ENCODE peak calls at places on chromosomes 16 and 17, in seven cellular contexts. G is fibroblast of lung, H is GM23248, O is neural progenitor cell, Q is K562, A is HCT116, B is GM12878. M is an unnamed sample.

GRCh38 chr16:76157629-76158028 is 119.6 kb upstream of the CNTNAP4 start:
- DNase-seq in H (no peak), O (peak), B (no peak), A (no peak), Q (no peak), G (no peak), M (no peak)

GRCh38 chr17:49022391-49022941 is 25.3 kb downstream of the IGF2BP1 start:
- DNase-seq in H (no peak), Q (peak), G (peak), B (no peak), A (no peak), O (peak), M (peak)

GRCh38 chr17:77476920-77477805 is 336.4 kb downstream of the SEC14L1 start:
- DNase-seq in Q (no peak), B (no peak), H (peak), A (no peak), G (peak), O (no peak), M (peak)

GRCh38 chr16:12750554-12750918 is 53.2 kb downstream of the CPPED1 start:
- DNase-seq in Q (no peak), G (no peak), A (no peak), O (no peak), H (no peak), B (no peak), M (no peak)

GRCh38 chr17:20300399-20301037 is 166.8 kb downstream of the LGALS9B start:
- DNase-seq in G (peak), Q (no peak), H (peak), B (no peak), A (no peak), O (no peak), M (no peak)

GRCh38 chr17:4433515-4434031 is at the start of gene SPNS3:
- DNase-seq in A (no peak), Q (no peak), H (no peak), B (no peak), O (no peak), G (no peak), M (no peak)

GRCh38 chr17:67520282-67520906 is 143.3 kb downstream of the PITPNC1 start:
- DNase-seq in B (no peak), G (peak), H (peak), O (no peak), Q (no peak), A (no peak), M (no peak)

GRCh38 chr16:78770353-78771091 is 671.1 kb downstream of the WWOX start:
- DNase-seq in A (no peak), H (peak), G (peak), O (peak), B (no peak), Q (peak), M (peak)

GRCh38 chr17:35715416-35715815 is 16.0 kb upstream of the RASL10B start:
- DNase-seq in B (no peak), Q (no peak), H (no peak), G (no peak), O (peak), A (no peak), M (no peak)

DNA sequence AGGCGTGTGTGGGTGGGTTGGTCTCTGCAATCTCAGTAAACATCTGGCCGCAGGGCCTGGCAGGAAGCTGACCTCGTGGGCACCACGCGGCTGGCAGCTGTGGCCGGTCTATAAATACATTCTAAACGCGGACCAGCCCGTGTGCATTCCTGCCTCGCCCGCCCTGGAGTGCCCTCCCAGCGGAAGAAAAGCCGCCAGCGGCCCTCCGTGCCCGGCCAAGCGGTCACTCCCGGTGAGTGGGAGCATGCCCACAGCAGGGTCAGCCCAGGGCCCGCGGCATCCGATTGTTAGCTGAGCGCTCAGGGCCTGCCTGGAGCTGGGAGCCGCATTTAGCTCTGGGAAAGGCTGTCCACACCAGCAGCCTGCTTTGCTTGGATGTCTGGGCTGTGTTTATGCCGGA is 10.3 kb downstream of the ZNF469 start:
- DNase-seq in Q (no peak), B (no peak), O (no peak), G (no peak), H (no peak), A (no peak), M (no peak)
- TF ChIP-seq EZH2 in Q (no peak), B (no peak), O (no peak), G (no peak), H (no peak), A (no peak), M (no peak)

DNA sequence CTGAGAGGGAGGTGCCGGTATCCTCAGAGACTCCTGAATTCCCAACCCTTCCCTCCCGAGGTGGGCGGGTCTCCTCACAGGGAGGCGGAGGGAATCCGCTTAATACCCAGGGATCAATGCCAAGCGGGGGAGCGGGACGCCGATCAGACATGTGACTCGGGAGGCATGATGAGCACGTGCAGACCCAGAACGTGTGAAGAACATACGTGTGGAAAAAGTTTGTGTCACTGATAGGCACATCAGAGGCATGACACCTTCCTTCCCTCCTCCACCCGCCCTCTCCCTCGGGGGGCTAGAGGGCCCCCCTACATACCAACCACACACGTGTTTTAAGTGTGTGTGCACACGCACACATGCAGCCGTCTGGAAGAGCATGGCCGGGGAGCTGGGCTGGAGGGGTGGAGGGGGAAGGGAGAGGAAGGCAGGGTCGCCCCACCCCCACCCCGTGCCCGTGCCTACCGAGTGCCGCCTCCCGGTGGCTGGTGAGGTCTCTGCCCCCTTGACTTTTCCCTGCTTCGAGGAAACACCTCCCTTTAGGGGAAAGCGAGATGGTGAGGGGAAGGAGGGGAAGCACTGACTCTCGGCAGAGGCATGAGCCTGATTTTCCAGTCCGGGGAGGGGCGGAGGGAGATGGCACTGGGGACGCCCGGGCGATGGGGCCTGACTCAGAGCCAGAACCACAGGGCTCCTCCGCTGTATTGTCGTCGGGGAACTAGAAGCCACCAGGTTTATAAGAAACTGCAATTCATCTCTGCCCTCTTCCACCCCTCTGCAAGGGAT is 12.1 kb upstream of the TBX21 start:
- DNase-seq in Q (no peak), G (peak), A (peak), O (peak), H (peak), B (no peak), M (peak)
- TF ChIP-seq EZH2 in Q (no peak), G (no peak), A (no peak), O (no peak), H (no peak), B (no peak), M (no peak)

GRCh38 chr16:68472581-68472980 is 24.3 kb upstream of the SMPD3 start:
- DNase-seq in H (no peak), A (no peak), Q (no peak), B (no peak), O (no peak), G (no peak), M (no peak)
- TF ChIP-seq EZH2 in H (no peak), A (no peak), Q (no peak), B (no peak), O (no peak), G (no peak), M (no peak)

DNA sequence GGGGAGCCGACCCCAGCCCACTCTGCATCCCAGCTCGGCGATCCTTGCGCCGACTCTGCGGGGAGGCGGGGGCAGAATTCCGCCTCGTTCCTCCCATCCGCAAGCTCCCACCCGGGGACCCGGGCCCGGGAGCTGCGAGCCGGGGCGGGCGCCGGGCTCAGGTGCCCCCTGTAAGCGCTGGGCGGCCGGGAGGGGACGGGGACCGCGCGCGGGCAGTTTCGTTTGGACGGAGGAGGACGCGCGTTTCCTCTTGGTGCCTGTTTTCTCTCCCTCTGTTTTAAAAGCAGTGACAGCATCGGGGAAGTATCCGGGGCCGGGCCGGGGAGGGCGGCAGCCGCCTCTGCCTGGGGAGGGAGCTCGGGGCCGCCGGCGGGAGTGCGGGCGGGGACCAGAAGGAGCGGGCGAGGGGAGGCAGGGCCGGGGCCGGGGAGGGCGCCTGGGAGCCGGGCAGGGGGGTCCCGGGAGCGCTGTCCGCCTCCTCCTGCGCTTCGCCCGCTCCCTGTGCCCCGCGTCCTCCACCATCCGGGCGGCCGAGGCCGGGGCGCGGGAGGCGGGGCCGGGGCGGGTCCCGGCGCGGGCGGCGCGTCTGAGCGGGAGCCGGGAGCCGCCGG is 57.0 kb downstream of the RAP1GAP2 start:
- DNase-seq in O (peak), B (no peak), Q (no peak), G (peak), A (no peak), H (peak), M (peak)
- TF ChIP-seq EZH2 in O (peak), B (no peak), Q (no peak), G (no peak), A (no peak), H (no peak), M (no peak)

DNA sequence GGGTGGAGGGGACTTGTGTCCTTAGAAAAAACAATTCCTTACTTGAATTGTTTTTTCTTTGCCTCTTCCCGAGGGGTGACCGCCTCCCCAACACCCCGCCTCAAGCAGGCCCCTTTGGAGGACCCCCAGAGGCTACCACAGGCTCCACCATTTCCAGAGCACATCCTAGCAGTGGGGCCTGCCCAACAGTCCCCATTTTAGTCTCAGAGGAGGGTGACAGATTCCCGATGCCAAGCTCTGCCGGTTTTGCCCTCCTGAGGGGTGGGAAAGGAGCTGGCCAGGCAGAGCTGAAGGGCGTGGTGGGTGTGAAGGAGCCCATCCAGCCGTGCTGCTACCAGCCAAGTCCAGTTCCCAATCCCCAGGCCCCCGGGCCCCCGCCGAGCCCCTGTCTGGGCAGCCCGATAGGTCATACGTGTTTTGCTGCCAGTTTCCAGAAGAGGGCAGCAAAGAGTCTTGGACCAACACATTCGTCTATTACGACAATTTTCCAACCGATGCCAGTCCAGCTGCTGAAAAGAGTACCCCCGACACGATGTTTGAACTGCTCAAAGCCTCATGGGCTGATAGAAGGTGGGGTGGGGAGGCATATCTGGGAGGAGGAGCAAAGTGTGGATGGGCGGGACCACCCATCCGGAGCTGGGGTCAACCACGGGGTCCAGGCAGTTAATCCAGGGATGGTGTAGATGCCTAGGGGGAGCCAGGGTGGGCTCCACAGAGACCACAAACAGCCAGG is 18.8 kb upstream of the GAA start:
- DNase-seq in B (no peak), G (peak), H (peak), Q (peak), O (peak), A (peak), M (peak)
- TF ChIP-seq EZH2 in B (no peak), G (no peak), H (no peak), Q (no peak), O (no peak), A (no peak), M (no peak)

GRCh38 chr17:45584092-45585036 is 93.8 kb upstream of the PLEKHM1 start:
- DNase-seq in H (peak), A (peak), G (peak), O (peak), Q (peak), B (no peak), M (peak)
- TF ChIP-seq EZH2 in H (no peak), A (no peak), G (no peak), O (peak), Q (peak), B (no peak), M (no peak)

GRCh38 chr17:7885357-7886226 is 3.0 kb upstream of the CHD3 start:
- DNase-seq in B (no peak), A (no peak), Q (peak), H (peak), O (peak), G (peak), M (peak)

GRCh38 chr17:7884581-7885356 is 3.8 kb upstream of the CHD3 start:
- DNase-seq in O (peak), H (peak), A (no peak), G (no peak), B (no peak), Q (peak), M (no peak)

GRCh38 chr17:7887038-7887481 is 1.5 kb upstream of the CHD3 start:
- DNase-seq in G (no peak), O (peak), A (no peak), H (peak), B (no peak), Q (no peak), M (no peak)

GRCh38 chr17:7887482-7888183 is 956 bp upstream of the CHD3 start:
- DNase-seq in H (peak), G (peak), Q (peak), A (peak), B (peak), O (peak), M (peak)

DNA sequence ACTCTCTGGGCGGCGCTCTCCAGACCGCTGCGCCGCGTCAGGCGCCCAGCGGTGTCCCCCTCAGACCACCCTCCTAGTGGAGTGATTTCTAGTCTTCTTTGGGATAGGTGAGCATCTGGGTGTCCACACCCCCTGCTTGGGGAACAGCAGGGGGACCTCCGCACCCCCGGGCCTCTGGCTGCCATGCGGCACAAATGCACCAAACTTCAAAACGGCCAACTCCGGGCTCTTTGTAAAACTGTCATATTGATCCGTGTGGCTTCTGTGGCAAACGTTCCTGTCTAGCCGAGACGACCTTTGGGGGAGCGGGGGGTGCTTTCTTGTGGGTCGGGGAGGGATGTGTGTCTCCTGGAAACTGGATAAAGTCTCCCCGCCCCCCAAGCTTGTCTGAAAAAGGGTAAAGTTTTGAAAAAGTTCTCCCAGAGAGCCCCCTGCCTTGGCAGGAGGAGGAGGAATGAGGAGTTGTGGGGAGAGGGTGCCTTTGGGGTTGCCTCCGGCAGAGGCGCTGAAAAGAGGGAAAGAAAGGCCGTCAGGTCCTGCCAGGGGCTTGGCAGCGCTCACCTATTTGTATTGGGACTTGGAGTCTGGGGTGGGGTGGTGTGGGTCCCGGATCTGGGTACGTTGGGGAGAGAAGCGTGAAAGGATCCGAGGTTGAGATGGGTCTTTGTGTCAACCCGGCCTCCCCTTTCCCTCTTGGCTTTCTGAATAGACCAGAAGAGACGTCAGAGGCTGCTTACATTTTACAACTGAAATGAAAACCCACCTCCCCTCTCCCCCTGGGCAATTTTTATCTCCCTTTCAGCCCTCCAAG is 2.2 kb upstream of the CHD3 start:
- DNase-seq in B (no peak), G (peak), A (no peak), O (peak), Q (no peak), H (peak), M (peak)
- TF ChIP-seq EZH2 in B (no peak), G (no peak), A (no peak), O (no peak), Q (no peak), H (no peak), M (no peak)

DNA sequence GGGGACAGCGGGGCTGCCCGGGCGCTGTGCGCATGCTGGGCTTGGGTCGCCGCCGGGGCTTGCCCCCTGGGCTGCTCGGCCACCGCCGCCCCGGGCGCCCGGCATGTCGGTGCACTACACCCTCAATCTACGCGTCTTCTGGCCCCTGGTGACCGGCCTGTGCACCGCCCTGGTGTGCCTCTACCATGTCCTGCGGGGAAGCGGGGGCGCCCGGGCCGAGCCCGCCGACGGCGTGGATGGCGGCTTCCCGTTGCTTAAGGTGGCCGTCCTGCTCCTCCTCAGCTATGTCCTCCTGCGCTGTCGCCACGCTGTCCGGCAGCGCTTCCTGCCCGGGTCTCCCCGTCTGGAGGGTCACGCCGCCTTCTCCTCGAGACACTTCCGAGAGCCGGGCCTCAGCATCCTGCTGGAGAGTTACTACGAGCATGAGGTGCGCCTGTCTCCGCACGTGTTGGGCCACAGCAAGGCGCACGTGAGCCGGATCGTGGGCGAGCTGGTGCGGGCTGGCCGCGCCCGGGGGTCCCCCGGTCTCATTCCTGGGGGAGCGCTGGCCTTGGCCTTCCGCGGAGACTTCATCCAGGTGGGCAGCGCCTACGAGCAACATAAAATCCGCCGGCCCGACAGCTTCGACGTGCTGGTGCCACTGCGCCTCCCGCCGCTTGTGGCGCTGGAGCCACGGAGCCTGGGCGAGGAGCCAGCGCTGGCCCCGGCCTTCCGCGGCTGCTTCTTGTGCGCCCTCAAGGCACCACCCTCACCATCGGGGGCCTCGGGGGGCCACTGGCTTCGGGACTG is 789 bp downstream of the ITPRIPL2 start:
- DNase-seq in O (peak), Q (peak), B (no peak), A (no peak), G (peak), H (peak), M (peak)
- TF ChIP-seq EZH2 in O (peak), Q (no peak), B (no peak), A (no peak), G (no peak), H (no peak), M (no peak)

DNA sequence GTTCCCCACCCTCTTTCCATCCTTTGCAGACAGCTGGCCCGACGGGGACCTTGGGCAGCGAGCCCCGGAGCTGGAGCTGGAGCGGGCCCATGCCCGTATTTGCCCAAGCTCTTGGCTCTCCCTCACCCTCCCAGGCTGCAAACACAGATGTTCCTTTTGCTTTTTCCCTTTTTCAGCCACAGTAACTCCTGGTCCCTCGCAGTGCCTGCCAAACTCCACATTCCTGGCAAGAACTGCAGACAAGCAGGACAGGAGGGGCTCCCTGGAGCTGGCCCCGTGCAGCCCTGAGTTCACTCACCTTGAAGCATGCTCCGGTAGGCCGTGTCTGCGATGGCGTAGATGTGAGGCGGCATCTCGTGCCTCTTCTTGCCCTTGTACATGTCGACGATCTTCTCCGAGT is 33.9 kb downstream of the MYH11 start:
- DNase-seq in B (no peak), G (no peak), O (no peak), A (no peak), Q (no peak), H (no peak), M (no peak)
- TF ChIP-seq EZH2 in B (no peak), G (no peak), O (no peak), A (no peak), Q (no peak), H (no peak), M (no peak)

M was measured in PC-3.